ENCODE peak calls at places on chromosomes 13 and 19, in seven cellular contexts. B is mucosa of gallbladder, K is Peyer's patch, X is ELF-1, Z is endodermal cell, Y is A172, E is progenitor cell of endocrine pancreas. H is an unnamed sample.
A peak's percentile ranks its signal among the peaks of the same experiment; 100 is the strongest.

GRCh38 chr19:12364391-12365093 is 941 bp downstream of the ZNF442 start:
- DNase-seq in B (peak; percentile 16), Y (no peak), E (no peak), K (no peak), X (peak; percentile 17), Z (no peak), H (no peak)

GRCh38 chr19:17005000-17005399 is 21.6 kb downstream of the CPAMD8 start:
- DNase-seq in B (no peak), E (no peak), Z (peak; percentile 51), K (no peak), Y (no peak), X (no peak), H (no peak)

GRCh38 chr13:107284168-107284567 is 716.2 kb upstream of the ARGLU1 start:
- DNase-seq in E (no peak), X (no peak), B (no peak), Y (peak; percentile 10), Z (no peak), K (no peak), H (no peak)

GRCh38 chr19:7705387-7706187 is 3.7 kb upstream of the FCER2 start:
- DNase-seq in B (peak; percentile 38), X (no peak), K (peak; percentile 94), E (no peak), Z (no peak), Y (no peak), H (no peak)

GRCh38 chr13:99133230-99133629 is 67.4 kb upstream of the UBAC2 start:
- DNase-seq in Y (no peak), E (no peak), B (no peak), X (no peak), Z (no peak), K (no peak), H (no peak)

GRCh38 chr13:32409561-32410440 is 18.1 kb downstream of the N4BP2L1 start:
- DNase-seq in K (no peak), E (no peak), Y (no peak), B (no peak), X (peak; percentile 88), Z (peak; percentile 88), H (no peak)

GRCh38 chr13:112874751-112875300 is 94.2 kb upstream of the MCF2L start:
- DNase-seq in Z (peak; percentile 41), K (peak; percentile 44), Y (no peak), B (no peak), X (no peak), E (no peak), H (no peak)

GRCh38 chr19:13057147-13057572 is 45.5 kb downstream of the LYL1 start:
- DNase-seq in X (peak; percentile 25), B (no peak), Y (no peak), E (no peak), Z (peak; percentile 52), K (no peak), H (peak; percentile 37)

GRCh38 chr19:38898788-38899446 is 501 bp downstream of the SIRT2 start:
- DNase-seq in Z (no peak), E (no peak), X (no peak), Y (peak; percentile 11), B (peak; percentile 13), K (peak; percentile 52), H (no peak)

GRCh38 chr13:43648733-43649132 is 138.0 kb downstream of the ENOX1 start:
- DNase-seq in Y (no peak), Z (no peak), B (no peak), E (no peak), K (no peak), X (no peak), H (no peak)